ENCODE peak calls at places on chromosomes 7 and 10, in ten cellular contexts. L is GM13976, C is sigmoid colon, B is mucosa of descending colon, G is pancreas, E is cardiac muscle cell, Y is Peyer's patch, O is GM06990, I is NB4, Q is dorsolateral prefrontal cortex. H is an unnamed sample.

GRCh38 chr7:101871351-101871750 is 53.9 kb downstream of the CUX1 start:
- DNase-seq in Q (no peak), Y (no peak), G (no peak), O (no peak), E (no peak), C (no peak), B (no peak), L (no peak), I (no peak), H (no peak)

GRCh38 chr10:117926491-117926890 is 120.2 kb downstream of the RAB11FIP2 start:
- DNase-seq in G (no peak), O (no peak), B (no peak), L (no peak), C (no peak), Q (no peak), E (no peak), I (peak), Y (no peak), H (no peak)

GRCh38 chr10:32332299-32332750 is 14.6 kb downstream of the EPC1 start:
- DNase-seq in Y (no peak), E (no peak), C (no peak), I (peak), G (peak), L (peak), O (peak), B (no peak), Q (no peak), H (no peak)

GRCh38 chr10:86085686-86086085 is 280.9 kb downstream of the GRID1 start:
- DNase-seq in I (no peak), C (peak), L (no peak), Q (no peak), E (no peak), O (no peak), G (no peak), Y (no peak), B (no peak), H (no peak)

GRCh38 chr10:9075420-9075819 is 1020.9 kb downstream of the GATA3 start:
- DNase-seq in Q (no peak), O (no peak), L (no peak), I (no peak), Y (no peak), B (no peak), G (no peak), E (no peak), C (no peak), H (no peak)

GRCh38 chr10:7258948-7259523 is 151.8 kb downstream of the SFMBT2 start:
- DNase-seq in G (no peak), L (peak), I (peak), B (peak), E (no peak), Y (no peak), Q (no peak), C (no peak), O (peak), H (no peak)

GRCh38 chr10:78408671-78409472 is 375.2 kb downstream of the RPS24 start:
- DNase-seq in I (peak), C (peak), L (no peak), Y (no peak), Q (peak), O (no peak), G (peak), E (peak), B (peak), H (peak)

GRCh38 chr10:131852823-131853609 is 47.8 kb upstream of the PPP2R2D start:
- DNase-seq in I (no peak), L (no peak), E (no peak), O (no peak), B (no peak), G (no peak), C (peak), Y (peak), Q (no peak), H (no peak)

GRCh38 chr7:135938563-135938962 is 38.6 kb downstream of the MTPN start:
- DNase-seq in Q (no peak), E (no peak), I (no peak), L (peak), O (no peak), C (no peak), Y (no peak), B (no peak), G (no peak), H (no peak)

GRCh38 chr10:31374146-31374696 is 55.2 kb downstream of the ZEB1 start:
- DNase-seq in Y (no peak), Q (no peak), C (no peak), I (no peak), O (no peak), G (no peak), E (no peak), L (no peak), B (no peak), H (no peak)

GRCh38 chr7:38561166-38561565 is 70.0 kb downstream of the AMPH start:
- DNase-seq in O (no peak), C (no peak), G (no peak), I (no peak), L (no peak), E (no peak), Q (no peak), Y (no peak), B (no peak), H (no peak)

GRCh38 chr10:132446661-132447445 is 49.9 kb downstream of the PWWP2B start:
- DNase-seq in I (peak), C (no peak), O (peak), G (peak), Y (peak), E (peak), L (no peak), Q (no peak), B (peak), H (peak)

GRCh38 chr10:35492387-35493195 is 112.5 kb upstream of the GJD4 start:
- DNase-seq in E (no peak), I (no peak), B (no peak), L (no peak), Y (no peak), G (no peak), Q (no peak), C (no peak), O (no peak), H (no peak)

GRCh38 chr7:32586291-32587221 is 91.3 kb downstream of the AVL9 start:
- DNase-seq in E (no peak), L (no peak), B (no peak), Q (no peak), I (peak), O (no peak), G (no peak), Y (no peak), C (no peak), H (no peak)

GRCh38 chr7:42876182-42877068 is 35.4 kb downstream of the C7orf25 start:
- DNase-seq in Y (no peak), L (peak), B (peak), Q (peak), O (no peak), E (peak), G (peak), I (peak), C (peak), H (no peak)

GRCh38 chr10:59580257-59580863 is 129.3 kb downstream of the SLC16A9 start:
- DNase-seq in B (no peak), I (peak), Q (no peak), O (no peak), E (peak), C (no peak), G (no peak), L (no peak), Y (no peak), H (no peak)

GRCh38 chr7:47572939-47573757 is 8.8 kb downstream of the TNS3 start:
- DNase-seq in Q (no peak), O (no peak), L (no peak), Y (no peak), G (peak), C (no peak), B (no peak), I (no peak), E (no peak), H (no peak)

GRCh38 chr7:129831424-129832058 is 121.2 kb downstream of the UBE2H start:
- DNase-seq in L (no peak), O (no peak), B (no peak), Q (no peak), I (no peak), Y (no peak), G (peak), E (peak), C (no peak), H (no peak)

GRCh38 chr10:110789604-110790428 is 81.9 kb upstream of the PDCD4 start:
- DNase-seq in C (no peak), G (no peak), O (no peak), B (no peak), Q (peak), L (no peak), E (no peak), I (no peak), Y (no peak), H (no peak)

GRCh38 chr7:87420173-87420572 is 55.3 kb downstream of the ABCB4 start:
- DNase-seq in G (no peak), L (no peak), Y (no peak), C (no peak), E (no peak), B (no peak), I (peak), Q (no peak), O (no peak), H (no peak)

GRCh38 chr10:128087884-128088695 is 38.1 kb downstream of the MKI67 start:
- DNase-seq in C (no peak), O (no peak), Y (no peak), L (no peak), B (no peak), E (no peak), G (no peak), I (no peak), Q (no peak), H (no peak)

GRCh38 chr10:99612167-99612831 is 7.9 kb downstream of the SLC25A28 start:
- DNase-seq in E (peak), G (peak), Q (peak), I (peak), L (peak), O (no peak), C (no peak), Y (no peak), B (peak), H (no peak)

GRCh38 chr10:127888526-127889312 is 4.0 kb downstream of the CLRN3 start:
- DNase-seq in C (no peak), E (no peak), Y (peak), Q (no peak), O (no peak), B (peak), I (no peak), G (no peak), L (no peak), H (no peak)

GRCh38 chr10:34607894-34608293 is 207.2 kb downstream of the PARD3 start:
- DNase-seq in B (no peak), O (no peak), I (no peak), E (peak), G (no peak), Q (no peak), C (no peak), L (no peak), Y (no peak), H (no peak)

GRCh38 chr10:4382811-4383210 is 443.2 kb upstream of the AKR1E2 start:
- DNase-seq in C (no peak), B (no peak), I (no peak), O (no peak), E (no peak), G (no peak), L (no peak), Q (no peak), Y (no peak), H (no peak)

GRCh38 chr7:25456467-25457171 is 228.3 kb upstream of the NPVF start:
- DNase-seq in L (no peak), Q (no peak), Y (no peak), G (peak), E (peak), O (no peak), B (peak), I (no peak), C (peak), H (no peak)

GRCh38 chr10:45383682-45384320 is 9.8 kb downstream of the ALOX5 start:
- DNase-seq in O (no peak), L (no peak), G (no peak), C (no peak), Q (no peak), E (no peak), I (peak), B (no peak), Y (no peak), H (no peak)

DNA sequence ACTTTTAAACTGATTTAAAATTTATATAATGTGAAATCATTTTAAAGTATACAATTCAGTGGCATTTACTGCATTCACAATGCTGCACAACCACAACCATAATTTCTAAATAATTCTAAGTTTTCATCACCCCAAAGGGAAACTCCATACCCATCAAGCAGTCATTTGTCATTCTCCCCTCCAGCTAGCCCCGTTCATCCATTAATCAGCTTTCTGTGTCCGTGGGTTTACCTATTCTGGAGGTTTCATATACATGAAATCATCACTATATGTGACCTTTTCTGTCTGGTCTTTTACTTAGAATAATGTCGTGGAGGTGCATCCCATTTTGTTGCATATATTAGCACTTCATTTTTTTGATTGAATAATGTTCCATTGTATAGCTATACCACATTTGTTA is 214.1 kb downstream of the ADK start:
- DNase-seq in B (no peak), E (no peak), Q (no peak), G (no peak), C (no peak), Y (no peak), I (no peak), L (no peak), O (no peak), H (no peak)
- TF ChIP-seq CTCF in B (no peak), E (no peak), Q (no peak), G (no peak), C (no peak), Y (no peak), I (no peak), L (no peak), O (no peak), H (no peak)

GRCh38 chr10:72334196-72334831 is 20.4 kb downstream of the DNAJB12 start:
- DNase-seq in O (no peak), I (no peak), E (peak), B (peak), Q (peak), L (no peak), C (no peak), Y (no peak), G (peak), H (peak)

GRCh38 chr10:72336259-72337038 is 18.3 kb downstream of the DNAJB12 start:
- DNase-seq in C (no peak), L (no peak), O (no peak), B (no peak), Y (no peak), Q (no peak), I (peak), E (no peak), G (peak), H (peak)

GRCh38 chr10:72337039-72337629 is 17.6 kb downstream of the DNAJB12 start:
- DNase-seq in L (peak), Q (peak), C (peak), I (peak), E (peak), G (peak), Y (peak), O (no peak), B (peak), H (peak)

GRCh38 chr10:72334832-72335393 is 19.8 kb downstream of the DNAJB12 start:
- DNase-seq in Q (no peak), O (peak), B (peak), G (peak), I (peak), L (peak), Y (peak), E (no peak), C (peak), H (peak)

DNA sequence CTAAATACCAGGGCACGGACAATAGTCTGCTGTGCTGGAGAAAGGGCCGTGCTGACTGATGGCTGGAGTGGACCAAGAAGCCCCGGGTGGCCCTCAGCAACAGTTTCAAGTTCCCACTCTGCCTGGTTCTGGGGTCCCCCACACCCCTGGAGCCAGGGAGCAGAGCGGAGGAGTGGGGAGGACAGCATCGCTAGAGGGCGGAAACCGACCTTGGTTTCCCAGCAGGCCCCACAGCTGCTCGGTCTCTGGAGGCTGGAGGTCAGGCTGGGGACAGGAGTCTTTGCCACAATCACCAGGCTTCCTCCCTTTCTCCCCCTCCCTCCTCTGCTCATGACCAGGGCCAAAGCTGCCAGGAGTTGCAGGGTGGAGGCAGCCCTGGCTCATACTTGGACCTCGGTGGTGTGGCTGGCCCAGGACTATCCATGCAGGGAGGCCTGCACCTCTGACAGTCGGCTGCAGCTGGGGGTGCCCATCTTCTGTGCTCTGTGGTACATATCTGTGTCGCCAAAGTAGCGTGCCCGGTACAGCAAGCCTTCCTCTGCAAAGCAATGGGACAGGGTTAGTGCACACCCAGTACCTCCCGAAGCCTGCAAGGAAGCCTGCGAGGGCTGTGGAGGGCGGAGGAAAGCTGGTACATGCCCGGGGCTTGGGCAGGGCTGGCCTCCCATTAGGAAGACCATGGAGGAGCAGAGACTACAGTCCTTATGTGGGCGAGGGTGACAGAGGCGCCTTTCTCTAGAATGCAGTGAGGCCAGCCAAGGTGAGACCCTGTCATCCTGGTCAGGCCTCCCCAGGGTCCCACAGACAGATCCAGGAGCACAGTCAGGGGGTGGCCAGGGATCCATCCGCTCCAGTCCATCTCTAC is 19.1 kb downstream of the DNAJB12 start:
- DNase-seq in Y (peak), Q (no peak), L (peak), E (no peak), G (peak), B (peak), I (peak), O (peak), C (peak), H (peak)
- TF ChIP-seq CTCF in Y (no peak), Q (no peak), L (no peak), E (peak), G (no peak), B (no peak), I (no peak), O (peak), C (no peak), H (no peak)

DNA sequence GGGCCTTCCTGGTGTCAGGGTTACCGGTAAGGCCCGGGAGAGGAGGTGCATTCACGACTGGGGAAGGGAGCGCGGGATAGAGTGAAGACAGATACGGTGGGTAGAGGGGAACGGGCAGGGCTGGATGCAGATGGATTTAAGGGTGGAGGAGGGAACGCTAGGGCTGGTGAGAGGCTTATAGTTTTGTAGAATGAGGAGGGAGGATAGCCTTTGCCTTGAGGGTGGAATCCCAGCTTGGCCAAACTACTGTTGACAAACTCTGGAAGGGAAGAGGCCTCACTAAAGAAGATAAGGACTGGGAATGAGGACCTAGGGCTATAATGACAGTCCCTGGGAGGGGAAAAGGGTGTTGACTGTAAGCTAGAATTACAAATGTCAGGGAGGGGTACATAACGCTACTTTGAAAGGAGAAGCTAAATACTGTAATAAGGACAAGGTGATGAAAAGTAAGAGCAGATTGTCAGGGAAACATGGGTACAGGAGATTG is 662 bp downstream of the BTRC start:
- DNase-seq in Q (no peak), Y (no peak), C (no peak), L (no peak), G (no peak), E (no peak), O (no peak), I (no peak), B (no peak), H (no peak)
- TF ChIP-seq CTCF in Q (peak), Y (no peak), C (no peak), L (no peak), G (no peak), E (no peak), O (no peak), I (no peak), B (no peak), H (no peak)

GRCh38 chr7:2971914-2972530 is 71.6 kb downstream of the CARD11 start:
- DNase-seq in L (peak), G (no peak), Q (no peak), I (peak), C (peak), O (peak), B (no peak), E (no peak), Y (no peak), H (no peak)

GRCh38 chr7:2970307-2970664 is 73.4 kb downstream of the CARD11 start:
- DNase-seq in L (no peak), C (no peak), G (no peak), I (no peak), Y (no peak), B (no peak), E (no peak), O (no peak), Q (no peak), H (no peak)

GRCh38 chr7:2974093-2974819 is 69.4 kb downstream of the CARD11 start:
- DNase-seq in G (no peak), Q (no peak), Y (no peak), I (no peak), O (no peak), B (no peak), L (no peak), C (peak), E (no peak), H (no peak)

GRCh38 chr7:2970907-2971306 is 72.8 kb downstream of the CARD11 start:
- DNase-seq in G (no peak), C (peak), Q (no peak), I (no peak), B (no peak), L (no peak), E (no peak), Y (no peak), O (no peak), H (no peak)

GRCh38 chr7:2972531-2973161 is 71.0 kb downstream of the CARD11 start:
- DNase-seq in L (no peak), O (no peak), E (no peak), Q (no peak), Y (no peak), C (peak), I (no peak), G (no peak), B (no peak), H (no peak)
- TF ChIP-seq CTCF in L (no peak), O (no peak), E (no peak), Q (no peak), Y (no peak), C (no peak), I (no peak), G (no peak), B (no peak), H (no peak)

GRCh38 chr10:70232859-70233108 is 445 bp downstream of the PPA1 start:
- DNase-seq in E (no peak), L (no peak), C (no peak), Y (no peak), O (no peak), Q (no peak), B (no peak), I (no peak), G (no peak), H (no peak)

GRCh38 chr10:70233939-70234300 is 691 bp upstream of the PPA1 start:
- DNase-seq in L (no peak), E (peak), C (no peak), G (no peak), Y (peak), Q (no peak), I (no peak), O (no peak), B (no peak), H (no peak)

GRCh38 chr10:70232155-70232858 is 922 bp downstream of the PPA1 start:
- DNase-seq in L (peak), B (peak), C (peak), E (peak), Y (peak), O (peak), I (peak), Q (peak), G (peak), H (peak)

GRCh38 chr10:70234668-70235447 is 1.6 kb upstream of the PPA1 start:
- DNase-seq in B (no peak), O (no peak), G (no peak), C (no peak), Y (no peak), E (no peak), I (peak), Q (no peak), L (no peak), H (no peak)

GRCh38 chr10:70233109-70233938 is at the start of gene PPA1:
- DNase-seq in E (peak), Y (peak), O (peak), B (peak), I (peak), C (peak), Q (peak), G (peak), L (peak), H (peak)
- TF ChIP-seq CTCF in E (peak), Y (peak), O (peak), B (no peak), I (no peak), C (no peak), Q (peak), G (peak), L (no peak), H (peak)

H was measured in lower lobe of right lung.